ENCODE peak calls at places on chromosomes 11 and 22, in eight cellular contexts. Z is aorta; Y is naive thymus-derived CD4-positive, alpha-beta T cell; V is MM.1S; W is right atrium auricular region; P is CD8-positive, alpha-beta memory T cell; Q is CD8-positive, alpha-beta T cell; B is GM23338. S is an unnamed sample. For H3K36me3, the result is how much of the 10 kb centered on the place peaks cover.

GRCh38 chr11:75107187-75107586 is 10.5 kb upstream of the OR2AT4 start:
- DNase-seq in B (no peak), Z (no peak), Q (no peak), V (no peak), Y (no peak), W (no peak), P (no peak), S (no peak)

GRCh38 chr11:1168256-1168655 is 10.5 kb downstream of the MUC5AC start:
- DNase-seq in Q (no peak), Z (peak), P (no peak), W (no peak), B (no peak), V (no peak), Y (no peak), S (peak)

GRCh38 chr11:119520400-119520799 is 97.4 kb upstream of the THY1 start:
- DNase-seq in Q (no peak), W (no peak), Z (no peak), P (no peak), Y (no peak), B (no peak), V (no peak), S (peak)

GRCh38 chr11:117095301-117096139 is 2.7 kb downstream of the SIK3 start:
- DNase-seq in V (no peak), Y (no peak), W (no peak), Q (no peak), Z (no peak), P (no peak), B (no peak), S (no peak)

GRCh38 chr22:19817561-19818263 is 37.0 kb downstream of the GNB1L start:
- DNase-seq in Q (no peak), B (no peak), Z (no peak), V (no peak), P (no peak), W (peak), Y (no peak), S (peak)

GRCh38 chr22:31659246-31659645 is 2.8 kb downstream of the PISD start:
- DNase-seq in V (no peak), B (no peak), Q (no peak), Z (no peak), W (no peak), P (no peak), Y (no peak), S (no peak)

GRCh38 chr11:72321381-72321996 is 77.5 kb upstream of the PHOX2A start:
- DNase-seq in Q (no peak), V (no peak), B (peak), W (no peak), P (no peak), Z (no peak), Y (no peak), S (peak)

GRCh38 chr11:67634366-67635230 is 4.9 kb upstream of the NUDT8 start:
- DNase-seq in B (no peak), Q (no peak), V (no peak), P (no peak), Z (peak), W (no peak), Y (no peak), S (peak)

GRCh38 chr11:10742460-10743208 is 8.4 kb upstream of the CTR9 start:
- DNase-seq in V (no peak), Y (no peak), B (no peak), Z (no peak), Q (peak), P (peak), W (no peak), S (peak)

GRCh38 chr22:39278040-39278439 is 33.3 kb upstream of the PDGFB start:
- DNase-seq in B (peak), P (no peak), Z (no peak), W (no peak), Y (no peak), V (no peak), Q (no peak), S (no peak)

GRCh38 chr11:20250644-20251247 is 90.5 kb upstream of the DBX1 start:
- DNase-seq in W (no peak), Y (no peak), P (no peak), V (no peak), B (no peak), Z (no peak), Q (no peak), S (no peak)

GRCh38 chr11:68714047-68714856 is 29.9 kb downstream of the GAL start:
- DNase-seq in Z (no peak), W (no peak), V (no peak), Q (no peak), Y (no peak), B (no peak), P (no peak), S (no peak)

DNA sequence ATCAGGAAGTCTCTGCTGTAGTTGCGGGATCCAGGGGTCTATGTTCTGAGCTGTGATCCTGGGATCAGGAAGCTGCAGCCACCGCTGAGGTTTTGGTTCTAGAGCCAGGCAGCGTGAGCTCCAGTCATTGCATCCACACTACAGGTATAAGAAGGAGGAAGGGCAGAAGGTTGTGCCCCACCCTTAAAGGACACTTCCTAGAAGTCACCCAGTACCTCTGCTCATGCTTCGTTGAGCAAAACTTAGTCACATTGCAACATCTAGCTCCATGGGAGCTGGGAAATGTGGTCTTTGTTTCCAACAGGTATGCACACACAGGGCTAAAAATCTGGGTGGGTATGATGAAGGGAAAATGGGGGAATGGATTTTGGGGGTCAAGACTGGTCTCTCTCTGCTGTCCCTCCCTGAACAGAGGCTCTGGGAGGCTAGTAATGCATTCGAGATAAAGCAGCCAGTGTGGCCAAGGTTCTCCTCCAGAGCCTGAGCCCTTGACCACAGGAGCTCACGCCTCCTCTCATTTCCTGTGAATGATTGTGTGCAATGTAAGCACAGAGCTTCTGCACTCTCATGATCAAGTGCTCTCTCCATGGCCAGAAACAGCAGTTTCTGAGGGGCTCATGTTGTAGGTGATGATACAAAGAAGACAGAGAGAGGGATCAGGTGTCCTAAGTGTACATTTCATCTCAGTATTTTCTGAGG is 86.8 kb upstream of the OR4B1 start:
- DNase-seq in Z (no peak), B (no peak), Q (no peak), V (peak), W (no peak), P (no peak), Y (no peak), S (no peak)
- H3K36me3 ChIP-seq in Z (under half), B (under half), Q (under half), V (under half), W (under half), P (under half), Y (half or more), S (under half)

DNA sequence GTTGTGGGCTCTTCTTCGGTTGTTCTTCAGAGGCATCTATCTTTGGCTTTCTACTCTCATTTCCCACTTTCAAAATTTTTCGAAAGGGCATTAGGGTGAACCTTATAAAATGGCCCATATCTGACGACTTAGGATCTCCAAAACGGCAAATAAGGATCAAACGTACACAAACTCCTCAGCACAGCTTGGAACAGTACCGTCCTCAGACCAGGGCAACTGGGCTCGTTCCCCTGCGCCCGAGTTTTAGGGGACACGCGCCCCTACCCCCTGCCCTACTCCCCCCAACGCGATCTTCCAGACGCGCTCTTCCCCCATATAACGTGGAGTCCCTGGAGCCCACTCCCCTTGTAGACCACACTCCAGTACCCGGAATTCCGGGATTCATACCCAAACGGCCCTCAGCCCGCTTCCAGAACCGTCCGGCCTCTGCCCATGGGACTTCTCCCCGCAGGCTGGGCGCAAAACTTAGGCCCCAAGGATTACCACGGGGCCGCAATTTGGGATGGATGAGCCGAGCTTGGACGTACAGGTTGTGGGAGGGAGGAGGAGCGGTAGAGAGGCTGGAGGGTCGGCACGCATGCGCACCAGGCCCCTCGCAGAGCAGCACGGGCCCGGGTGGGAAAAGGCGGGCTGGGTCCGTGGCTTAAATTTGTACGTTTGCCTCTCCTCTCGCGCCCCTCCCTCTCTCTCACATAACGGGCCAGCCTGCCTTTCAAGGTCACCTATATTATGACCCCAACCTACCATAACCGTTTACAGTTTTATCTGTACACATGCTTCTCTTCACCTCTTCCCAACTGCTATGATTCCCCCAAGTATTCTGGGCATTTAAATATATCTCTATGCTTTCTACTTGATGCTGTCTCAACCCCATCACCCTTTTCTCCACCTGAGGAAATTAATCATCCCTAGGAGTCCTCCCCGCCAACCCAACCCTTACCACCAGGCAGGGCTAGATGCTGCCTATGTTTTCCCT is 3.4 kb downstream of the CCDC89 start:
- DNase-seq in Z (peak), W (no peak), Q (peak), V (no peak), B (no peak), Y (peak), P (peak), S (peak)
- H3K4me3 ChIP-seq in Z (peak), W (peak), Q (peak), V (no peak), B (no peak), Y (peak), P (peak), S (peak)

DNA sequence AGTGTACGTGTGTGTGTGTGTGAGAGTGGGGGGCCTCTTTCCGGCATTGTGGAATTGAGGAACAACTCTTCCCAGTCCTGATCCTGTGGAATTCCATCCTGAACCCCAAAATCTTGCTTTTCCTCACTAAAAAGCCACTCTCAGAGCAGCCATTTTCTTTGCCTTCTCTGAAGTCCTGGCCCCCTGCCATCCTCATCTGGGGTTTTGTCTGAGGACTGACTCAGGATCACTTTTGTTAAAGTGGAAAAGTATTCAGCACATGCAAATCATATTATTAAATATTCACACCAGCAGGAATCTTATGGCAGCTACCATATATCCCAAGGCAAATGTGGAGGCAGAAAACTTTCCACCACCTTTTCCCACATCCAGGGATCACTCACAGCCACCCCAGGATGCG is 3.7 kb downstream of the SCN4B start:
- DNase-seq in B (no peak), W (no peak), Q (no peak), V (no peak), P (no peak), Z (no peak), Y (no peak), S (peak)
- H3K27ac ChIP-seq in B (no peak), W (no peak), Q (no peak), V (no peak), P (no peak), Z (no peak), Y (no peak), S (no peak)

GRCh38 chr11:13380731-13381130 is 82.3 kb downstream of the BTBD10 start:
- DNase-seq in W (no peak), Q (no peak), Z (no peak), B (no peak), Y (no peak), P (no peak), V (no peak), S (no peak)
- H3K36me3 ChIP-seq in W (half or more), Q (under half), Z (under half), B (under half), Y (half or more), P (under half), V (under half), S (under half)

GRCh38 chr11:111347002-111347722 is 31.9 kb downstream of the POU2AF1 start:
- DNase-seq in Z (no peak), Y (no peak), Q (no peak), V (no peak), P (no peak), B (no peak), W (peak), S (no peak)
- H3K4me3 ChIP-seq in Z (no peak), Y (no peak), Q (no peak), V (no peak), P (no peak), B (no peak), W (no peak), S (no peak)

GRCh38 chr11:99241059-99241458 is 220.3 kb downstream of the CNTN5 start:
- DNase-seq in Y (no peak), P (no peak), W (no peak), B (no peak), Z (no peak), Q (no peak), V (no peak), S (no peak)
- H3K27ac ChIP-seq in Y (no peak), P (no peak), W (no peak), B (no peak), Z (no peak), Q (no peak), V (no peak), S (no peak)

DNA sequence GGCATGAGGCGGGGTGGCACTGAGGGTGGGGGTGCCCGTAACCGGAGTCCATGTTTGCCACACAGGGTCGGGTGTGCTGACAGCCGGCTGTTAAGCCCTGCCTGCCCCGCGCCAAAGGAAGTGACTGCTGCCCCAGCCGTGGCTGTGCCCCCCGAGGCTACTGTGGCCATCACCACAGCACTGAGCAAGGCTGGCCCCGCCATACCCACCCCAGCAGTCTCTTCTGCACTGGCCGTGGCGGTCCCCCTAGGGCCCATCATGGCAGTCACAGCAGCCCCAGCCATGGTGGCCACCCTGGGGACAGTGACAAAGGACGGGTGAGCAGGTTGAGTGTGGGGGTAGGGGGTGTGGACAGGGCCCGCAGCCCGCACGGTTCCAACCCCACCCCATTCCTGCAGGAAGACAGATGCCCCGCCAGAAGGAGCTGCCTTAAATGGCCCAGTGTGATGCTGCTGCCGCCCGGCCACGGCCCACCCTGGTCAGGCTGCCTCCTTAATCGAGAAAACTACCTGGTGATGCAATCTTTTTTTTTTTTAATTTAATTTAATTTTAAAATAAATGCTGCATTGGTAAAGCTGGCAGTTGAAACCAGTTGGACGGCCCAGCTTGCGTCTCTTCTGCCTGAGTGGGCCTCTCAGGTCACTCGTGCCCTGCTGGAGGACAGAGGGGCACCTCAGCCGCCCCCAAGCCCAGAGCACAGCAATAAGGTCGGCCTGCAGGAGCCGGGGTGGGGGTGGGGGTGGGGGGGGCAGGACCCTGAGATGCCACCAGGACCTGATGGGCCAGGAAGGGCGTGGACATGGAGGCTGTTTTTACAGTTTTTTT is 30.8 kb downstream of the SBF1 start:
- DNase-seq in Y (no peak), P (no peak), B (no peak), V (no peak), Z (no peak), Q (no peak), W (no peak), S (no peak)
- H3K36me3 ChIP-seq in Y (half or more), P (under half), B (under half), V (under half), Z (under half), Q (under half), W (half or more), S (under half)

GRCh38 chr11:46345881-46346484 is 1.3 kb upstream of the DGKZ start:
- DNase-seq in P (peak), Y (no peak), Q (no peak), Z (no peak), V (no peak), B (no peak), W (no peak), S (peak)
- H3K4me3 ChIP-seq in P (peak), Y (peak), Q (peak), Z (no peak), V (no peak), B (peak), W (peak), S (no peak)

S was measured in osteoblast.